ENCODE peak calls at places on chromosomes 6 and 20, in eight cellular contexts. W is lung; D is B cell; N is GM20000; R is heart left ventricle; J is endothelial cell; Q is CD8-positive, alpha-beta T cell; O is K562. B is an unnamed sample.

GRCh38 chr20:45470262-45470931 is 844 bp downstream of the WFDC2 start:
- DNase-seq in N (peak), O (no peak), D (no peak), Q (no peak), J (peak), R (peak), W (peak), B (peak)

GRCh38 chr20:8721098-8721497 is 347.8 kb upstream of the PLCB4 start:
- DNase-seq in Q (no peak), R (peak), J (peak), O (peak), D (no peak), W (no peak), N (no peak), B (no peak)

GRCh38 chr20:40449974-40450616 is 238.9 kb downstream of the MAFB start:
- DNase-seq in R (no peak), W (no peak), Q (no peak), J (no peak), D (no peak), O (no peak), N (no peak), B (no peak)

GRCh38 chr6:109927052-109927451 is 51.1 kb upstream of the GPR6 start:
- DNase-seq in O (no peak), J (no peak), N (no peak), R (no peak), D (no peak), W (no peak), Q (no peak), B (no peak)

GRCh38 chr6:105001063-105001462 is 44.2 kb downstream of the LIN28B start:
- DNase-seq in N (no peak), R (no peak), Q (no peak), O (no peak), D (no peak), W (no peak), J (no peak), B (no peak)

GRCh38 chr20:23161968-23162696 is 76.0 kb upstream of the CD93 start:
- DNase-seq in D (peak), O (no peak), N (no peak), W (peak), J (no peak), Q (no peak), R (peak), B (no peak)

GRCh38 chr6:140462495-140463311 is 1088.3 kb upstream of the CITED2 start:
- DNase-seq in O (no peak), J (no peak), W (no peak), N (no peak), D (no peak), R (no peak), Q (no peak), B (no peak)

GRCh38 chr6:133254552-133255228 is 13.5 kb downstream of the EYA4 start:
- DNase-seq in W (no peak), D (no peak), Q (no peak), N (no peak), O (no peak), J (no peak), R (no peak), B (no peak)

GRCh38 chr6:51495016-51495805 is 592.2 kb downstream of the PKHD1 start:
- DNase-seq in D (no peak), O (no peak), Q (no peak), J (no peak), N (no peak), W (no peak), R (no peak), B (no peak)

GRCh38 chr6:51495806-51496380 is 591.5 kb downstream of the PKHD1 start:
- DNase-seq in R (no peak), O (no peak), D (no peak), W (no peak), Q (no peak), N (no peak), J (no peak), B (no peak)

GRCh38 chr6:51490101-51490500 is 597.3 kb downstream of the PKHD1 start:
- DNase-seq in O (no peak), D (no peak), N (no peak), Q (no peak), J (no peak), W (no peak), R (no peak), B (no peak)

GRCh38 chr6:51489133-51489532 is 598.3 kb downstream of the PKHD1 start:
- DNase-seq in W (no peak), O (no peak), R (no peak), J (no peak), D (no peak), N (no peak), Q (no peak), B (no peak)

DNA sequence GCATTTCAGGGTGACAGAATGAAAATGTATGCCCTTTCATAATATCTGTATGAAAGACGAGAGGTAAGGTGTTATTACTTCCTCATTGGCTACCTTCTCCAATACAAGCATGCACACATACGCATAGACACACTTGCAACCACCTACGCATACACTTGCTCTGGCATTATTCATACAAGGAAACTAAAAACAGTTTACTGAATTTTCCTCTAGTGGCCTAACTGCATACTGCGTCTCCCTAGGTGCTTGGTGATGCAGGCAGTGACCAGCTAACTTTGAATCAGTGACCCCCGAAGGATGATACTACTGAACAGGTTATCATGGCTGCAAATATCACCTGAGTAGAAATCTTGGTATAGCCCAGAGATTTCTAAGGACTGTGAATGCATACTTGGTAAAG is 593.1 kb downstream of the PKHD1 start:
- DNase-seq in J (no peak), N (no peak), O (no peak), D (no peak), W (no peak), Q (no peak), R (no peak), B (no peak)
- TF ChIP-seq CTCF in J (peak), N (no peak), O (no peak), D (no peak), W (no peak), Q (no peak), R (no peak), B (no peak)

DNA sequence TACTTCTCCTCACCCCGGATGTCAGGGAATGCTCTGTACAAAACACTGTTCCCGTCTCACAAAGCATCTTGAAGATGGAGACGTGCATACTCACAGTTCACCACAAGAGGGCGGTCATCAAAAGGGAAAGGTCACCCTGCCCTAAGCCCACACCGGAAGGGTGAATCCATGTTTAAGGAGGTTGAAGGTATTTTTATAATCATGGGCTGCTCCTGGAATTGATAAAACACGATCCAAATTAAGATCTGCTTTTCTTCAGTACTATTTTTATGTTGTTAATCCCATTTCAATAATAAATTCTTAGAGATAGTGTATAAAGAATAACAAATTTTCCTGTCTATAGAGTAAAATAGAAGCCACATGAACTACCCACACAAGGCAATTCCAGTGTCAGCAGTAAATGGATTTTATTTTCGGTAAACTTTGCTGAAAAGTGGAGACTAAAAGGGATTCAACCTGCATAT is 79.5 kb upstream of the MBOAT1 start:
- DNase-seq in D (peak), N (peak), O (peak), W (peak), Q (peak), J (peak), R (peak), B (peak)
- TF ChIP-seq CTCF in D (peak), N (peak), O (peak), W (peak), Q (peak), J (peak), R (peak), B (peak)

GRCh38 chr20:58692579-58693225 is at the start of gene NPEPL1:
- DNase-seq in N (peak), W (peak), Q (peak), O (no peak), J (peak), D (peak), R (peak), B (peak)
- TF ChIP-seq CTCF in N (peak), W (no peak), Q (no peak), O (no peak), J (no peak), D (no peak), R (no peak), B (peak)

GRCh38 chr6:45616209-45616608 is 238.5 kb upstream of the SUPT3H start:
- DNase-seq in J (no peak), R (no peak), W (no peak), N (no peak), Q (no peak), D (no peak), O (no peak), B (no peak)

GRCh38 chr6:45619994-45620471 is 242.3 kb upstream of the SUPT3H start:
- DNase-seq in O (no peak), J (no peak), W (peak), D (no peak), N (no peak), R (no peak), Q (no peak), B (no peak)

GRCh38 chr6:45618259-45618658 is 240.5 kb upstream of the SUPT3H start:
- DNase-seq in W (no peak), D (no peak), O (no peak), Q (no peak), R (no peak), N (no peak), J (no peak), B (no peak)

GRCh38 chr6:45619211-45619760 is 241.6 kb upstream of the SUPT3H start:
- DNase-seq in W (no peak), Q (no peak), R (no peak), D (no peak), O (no peak), J (no peak), N (no peak), B (no peak)

GRCh38 chr6:45617441-45617840 is 239.7 kb upstream of the SUPT3H start:
- DNase-seq in N (no peak), R (no peak), J (no peak), W (no peak), O (no peak), Q (no peak), D (no peak), B (no peak)
- TF ChIP-seq CTCF in N (no peak), R (no peak), J (no peak), W (no peak), O (peak), Q (no peak), D (no peak), B (no peak)

GRCh38 chr6:34243901-34244884 is 4.6 kb downstream of the SMIM29 start:
- DNase-seq in R (peak), Q (no peak), W (peak), N (peak), D (no peak), O (peak), J (no peak), B (peak)
- TF ChIP-seq CTCF in R (no peak), Q (no peak), W (no peak), N (peak), D (no peak), O (peak), J (peak), B (peak)

GRCh38 chr6:156511051-156511450 is 266.1 kb upstream of the ARID1B start:
- DNase-seq in J (no peak), W (no peak), R (no peak), O (no peak), D (no peak), Q (no peak), N (no peak), B (no peak)
- TF ChIP-seq CTCF in J (no peak), W (no peak), R (no peak), O (no peak), D (no peak), Q (no peak), N (no peak), B (no peak)

DNA sequence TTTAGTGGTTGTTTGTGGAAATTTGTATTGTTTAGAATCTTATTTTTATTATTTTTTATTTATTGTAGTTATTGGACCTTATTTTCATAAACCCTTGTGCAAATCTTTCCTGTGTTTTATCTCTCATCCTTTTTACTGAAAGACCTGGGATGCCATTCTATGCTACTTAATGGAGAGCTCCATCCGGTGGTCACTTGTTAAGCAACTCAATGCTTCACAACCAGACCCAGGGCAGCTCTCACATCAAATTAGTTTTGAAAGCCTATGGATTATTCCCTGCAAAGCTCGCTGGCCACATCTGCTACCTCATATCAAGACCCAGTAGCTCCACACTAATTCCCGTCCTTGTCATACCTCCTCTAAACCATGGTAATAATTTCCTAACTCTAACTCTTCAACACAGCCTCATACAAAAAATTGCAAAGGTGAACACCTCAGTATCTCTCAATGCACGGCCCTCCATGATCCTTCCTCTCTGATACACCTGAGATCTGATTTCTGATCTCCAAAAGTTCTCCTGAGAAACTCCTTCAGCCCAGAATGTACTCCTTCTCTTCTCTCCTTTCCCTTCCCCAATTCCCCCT is 296.6 kb upstream of the MANEA start:
- DNase-seq in W (no peak), O (peak), R (no peak), J (peak), Q (no peak), N (peak), D (no peak), B (no peak)
- TF ChIP-seq CTCF in W (no peak), O (peak), R (peak), J (peak), Q (no peak), N (peak), D (peak), B (no peak)

DNA sequence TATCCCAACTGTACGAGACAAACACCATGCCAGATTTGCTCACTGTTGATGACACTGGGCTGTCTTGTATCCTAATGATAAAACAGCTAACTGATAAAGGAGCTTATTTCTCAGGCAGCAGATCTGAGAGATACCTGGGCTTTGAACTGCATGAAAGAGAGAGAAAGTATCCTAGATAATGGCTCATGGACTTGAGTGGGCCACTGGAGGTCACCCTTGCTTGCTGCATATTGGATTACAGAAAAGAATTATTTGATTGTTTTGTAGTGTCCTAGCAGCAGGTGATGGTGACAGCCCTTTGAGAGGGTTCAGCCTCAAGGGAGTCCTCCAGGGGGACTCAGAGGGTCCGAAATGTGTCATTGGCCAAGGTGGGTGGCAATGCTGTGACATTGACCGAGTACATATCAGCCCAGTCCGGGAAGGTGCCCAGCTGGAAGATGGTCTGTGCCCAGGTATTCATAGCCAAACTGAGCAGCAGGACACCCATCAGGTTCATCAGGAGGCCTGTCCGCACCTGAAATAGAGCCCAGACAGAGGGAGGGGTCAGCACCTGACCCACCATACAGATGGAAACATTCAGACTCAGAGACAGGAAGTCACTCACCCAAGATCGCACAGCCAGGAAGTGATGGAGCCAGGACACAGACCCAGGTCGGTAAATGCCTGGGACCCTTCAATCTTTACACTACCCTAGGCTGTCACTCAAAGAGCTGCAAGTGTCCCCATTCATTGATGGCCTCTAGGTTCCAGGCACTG is 9.4 kb upstream of the OCSTAMP start:
- DNase-seq in Q (no peak), D (no peak), R (no peak), W (no peak), J (no peak), O (peak), N (no peak), B (no peak)
- TF ChIP-seq CTCF in Q (no peak), D (no peak), R (no peak), W (no peak), J (no peak), O (peak), N (no peak), B (no peak)

GRCh38 chr6:157980288-157981131 is 1.2 kb upstream of the SYNJ2 start:
- DNase-seq in Q (peak), N (peak), J (no peak), O (no peak), W (no peak), R (no peak), D (no peak), B (no peak)

GRCh38 chr6:157981132-157981394 is 600 bp upstream of the SYNJ2 start:
- DNase-seq in N (no peak), O (peak), J (no peak), Q (no peak), D (no peak), R (peak), W (no peak), B (peak)

GRCh38 chr6:157982580-157983438 is 1.1 kb downstream of the SYNJ2 start:
- DNase-seq in D (peak), W (no peak), Q (no peak), N (peak), R (no peak), O (peak), J (no peak), B (no peak)

GRCh38 chr6:157982297-157982579 is 575 bp downstream of the SYNJ2 start:
- DNase-seq in D (no peak), R (no peak), W (no peak), O (peak), Q (no peak), J (peak), N (peak), B (peak)

DNA sequence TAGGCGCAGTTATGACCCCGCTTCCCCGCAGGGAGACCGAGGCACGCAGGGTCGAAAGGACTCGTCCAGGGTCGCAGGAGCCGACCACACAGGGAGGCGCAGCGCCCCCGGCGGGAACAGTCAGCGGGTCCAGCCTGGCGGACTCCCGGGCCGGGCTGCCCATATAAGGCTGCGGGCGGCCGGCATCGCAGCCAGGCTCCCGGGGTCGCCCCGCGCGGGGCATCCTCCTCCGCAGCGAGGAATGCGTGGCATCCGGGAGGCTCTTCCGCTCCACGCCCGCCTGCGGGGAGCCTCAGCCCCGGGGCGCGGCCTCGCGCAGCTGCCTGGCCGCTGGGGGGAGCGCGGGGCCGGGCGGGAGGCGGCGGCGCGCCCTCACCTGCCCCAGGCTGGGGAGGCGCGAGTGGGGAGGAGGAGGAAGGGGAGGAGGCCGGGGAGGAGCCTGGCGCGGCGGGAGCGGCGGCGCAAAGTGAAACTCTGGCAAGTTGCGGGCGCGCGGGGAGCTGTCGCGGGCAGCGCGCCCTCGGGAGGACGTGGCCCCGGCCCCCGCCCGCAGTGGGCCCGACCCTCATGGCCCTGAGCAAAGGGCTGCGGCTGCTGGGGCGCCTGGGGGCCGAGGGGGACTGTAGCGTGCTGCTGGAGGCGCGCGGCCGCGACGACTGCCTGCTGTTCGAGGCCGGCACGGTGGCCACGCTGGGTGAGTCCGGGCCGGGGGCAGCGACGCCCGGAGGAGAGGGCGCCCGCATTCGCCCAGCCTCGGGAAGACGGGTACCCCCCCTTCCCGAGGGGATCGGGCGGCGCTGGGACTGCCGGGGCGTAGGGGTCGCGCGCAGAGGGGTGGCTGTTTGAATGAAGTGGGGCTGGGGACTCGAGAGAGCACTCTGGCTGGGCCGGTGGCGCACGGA is at the start of gene SYNJ2:
- DNase-seq in W (peak), D (peak), N (peak), O (peak), Q (peak), R (peak), J (peak), B (peak)
- TF ChIP-seq CTCF in W (no peak), D (peak), N (peak), O (peak), Q (peak), R (peak), J (peak), B (peak)

B was measured in GM13976.